ENCODE peak calls at places on chromosome 4, in seven cellular contexts. One of them, this sample, is unnamed.

GRCh38 chr4:168645933-168646768 is 149.3 kb downstream of the PALLD start:
- DNase-seq in brain microvascular endothelial cell: no peak
- DNase-seq in stimulated activated CD4-positive, alpha-beta T cell treated with anti-CD3 and anti-CD28 coated beads, TNF-alpha, amount 100 ng/mL, for 48 hours: no peak
- DNase-seq in NCI-H1092: peak; percentile 86
- DNase-seq in ureter: no peak
- DNase-seq in NCI-H510A: no peak
- DNase-seq in foreskin fibroblast: no peak
- DNase-seq in this sample: no peak

GRCh38 chr4:152886201-152886600 is 49.9 kb upstream of the FHDC1 start:
- DNase-seq in brain microvascular endothelial cell: no peak
- DNase-seq in stimulated activated CD4-positive, alpha-beta T cell treated with anti-CD3 and anti-CD28 coated beads, TNF-alpha, amount 100 ng/mL, for 48 hours: no peak
- DNase-seq in NCI-H1092: no peak
- DNase-seq in ureter: no peak
- DNase-seq in NCI-H510A: no peak
- DNase-seq in foreskin fibroblast: no peak
- DNase-seq in this sample: no peak

GRCh38 chr4:165972747-165973146 is 99.7 kb downstream of the TLL1 start:
- DNase-seq in brain microvascular endothelial cell: no peak
- DNase-seq in stimulated activated CD4-positive, alpha-beta T cell treated with anti-CD3 and anti-CD28 coated beads, TNF-alpha, amount 100 ng/mL, for 48 hours: no peak
- DNase-seq in NCI-H1092: no peak
- DNase-seq in ureter: no peak
- DNase-seq in NCI-H510A: no peak
- DNase-seq in foreskin fibroblast: no peak
- DNase-seq in this sample: peak; percentile 46

GRCh38 chr4:8762951-8763735 is 108.5 kb downstream of the HMX1 start:
- DNase-seq in brain microvascular endothelial cell: no peak
- DNase-seq in stimulated activated CD4-positive, alpha-beta T cell treated with anti-CD3 and anti-CD28 coated beads, TNF-alpha, amount 100 ng/mL, for 48 hours: no peak
- DNase-seq in NCI-H1092: no peak
- DNase-seq in ureter: no peak
- DNase-seq in NCI-H510A: no peak
- DNase-seq in foreskin fibroblast: no peak
- DNase-seq in this sample: no peak

GRCh38 chr4:10079951-10080873 is 36.4 kb downstream of the WDR1 start:
- DNase-seq in brain microvascular endothelial cell: no peak
- DNase-seq in stimulated activated CD4-positive, alpha-beta T cell treated with anti-CD3 and anti-CD28 coated beads, TNF-alpha, amount 100 ng/mL, for 48 hours: no peak
- DNase-seq in NCI-H1092: no peak
- DNase-seq in ureter: no peak
- DNase-seq in NCI-H510A: no peak
- DNase-seq in foreskin fibroblast: no peak
- DNase-seq in this sample: no peak

GRCh38 chr4:40038972-40039371 is 17.7 kb upstream of the N4BP2 start:
- DNase-seq in brain microvascular endothelial cell: no peak
- DNase-seq in stimulated activated CD4-positive, alpha-beta T cell treated with anti-CD3 and anti-CD28 coated beads, TNF-alpha, amount 100 ng/mL, for 48 hours: no peak
- DNase-seq in NCI-H1092: no peak
- DNase-seq in ureter: no peak
- DNase-seq in NCI-H510A: no peak
- DNase-seq in foreskin fibroblast: no peak
- DNase-seq in this sample: peak; percentile 32

GRCh38 chr4:169254546-169254983 is 16.2 kb downstream of the SH3RF1 start:
- DNase-seq in brain microvascular endothelial cell: peak; percentile 86
- DNase-seq in stimulated activated CD4-positive, alpha-beta T cell treated with anti-CD3 and anti-CD28 coated beads, TNF-alpha, amount 100 ng/mL, for 48 hours: no peak
- DNase-seq in NCI-H1092: no peak
- DNase-seq in ureter: no peak
- DNase-seq in NCI-H510A: no peak
- DNase-seq in foreskin fibroblast: peak; percentile 86
- DNase-seq in this sample: peak; percentile 82

GRCh38 chr4:88672987-88673386 is 24.6 kb downstream of the NAP1L5 start:
- DNase-seq in brain microvascular endothelial cell: peak; percentile 48
- DNase-seq in stimulated activated CD4-positive, alpha-beta T cell treated with anti-CD3 and anti-CD28 coated beads, TNF-alpha, amount 100 ng/mL, for 48 hours: no peak
- DNase-seq in NCI-H1092: peak; percentile 6
- DNase-seq in ureter: no peak
- DNase-seq in NCI-H510A: no peak
- DNase-seq in foreskin fibroblast: peak; percentile 28
- DNase-seq in this sample: peak; percentile 30

GRCh38 chr4:121690001-121690400 is 6.8 kb downstream of the ANXA5 start:
- DNase-seq in brain microvascular endothelial cell: peak; percentile 74
- DNase-seq in stimulated activated CD4-positive, alpha-beta T cell treated with anti-CD3 and anti-CD28 coated beads, TNF-alpha, amount 100 ng/mL, for 48 hours: no peak
- DNase-seq in NCI-H1092: no peak
- DNase-seq in ureter: no peak
- DNase-seq in NCI-H510A: no peak
- DNase-seq in foreskin fibroblast: peak; percentile 41
- DNase-seq in this sample: peak; percentile 59

GRCh38 chr4:44447563-44448504 is 775 bp downstream of the KCTD8 start:
- DNase-seq in brain microvascular endothelial cell: no peak
- DNase-seq in stimulated activated CD4-positive, alpha-beta T cell treated with anti-CD3 and anti-CD28 coated beads, TNF-alpha, amount 100 ng/mL, for 48 hours: no peak
- DNase-seq in NCI-H1092: peak; percentile 27
- DNase-seq in ureter: peak; percentile 47
- DNase-seq in NCI-H510A: peak; percentile 28
- DNase-seq in foreskin fibroblast: no peak
- DNase-seq in this sample: no peak

GRCh38 chr4:42339935-42340406 is 57.3 kb upstream of the SHISA3 start:
- DNase-seq in brain microvascular endothelial cell: peak; percentile 67
- DNase-seq in stimulated activated CD4-positive, alpha-beta T cell treated with anti-CD3 and anti-CD28 coated beads, TNF-alpha, amount 100 ng/mL, for 48 hours: no peak
- DNase-seq in NCI-H1092: no peak
- DNase-seq in ureter: no peak
- DNase-seq in NCI-H510A: no peak
- DNase-seq in foreskin fibroblast: no peak
- DNase-seq in this sample: no peak

GRCh38 chr4:140152760-140153418 is 1.1 kb downstream of the MAML3 start:
- DNase-seq in brain microvascular endothelial cell: peak; percentile 60
- DNase-seq in stimulated activated CD4-positive, alpha-beta T cell treated with anti-CD3 and anti-CD28 coated beads, TNF-alpha, amount 100 ng/mL, for 48 hours: peak; percentile 38
- DNase-seq in NCI-H1092: peak; percentile 21
- DNase-seq in ureter: peak; percentile 64
- DNase-seq in NCI-H510A: peak; percentile 50
- DNase-seq in foreskin fibroblast: peak; percentile 42
- DNase-seq in this sample: no peak

GRCh38 chr4:146514651-146515379 is 6.9 kb downstream of the SLC10A7 start:
- DNase-seq in brain microvascular endothelial cell: no peak
- DNase-seq in stimulated activated CD4-positive, alpha-beta T cell treated with anti-CD3 and anti-CD28 coated beads, TNF-alpha, amount 100 ng/mL, for 48 hours: no peak
- DNase-seq in NCI-H1092: no peak
- DNase-seq in ureter: no peak
- DNase-seq in NCI-H510A: no peak
- DNase-seq in foreskin fibroblast: no peak
- DNase-seq in this sample: no peak

GRCh38 chr4:23163649-23164436 is 471.1 kb downstream of the GBA3 start:
- DNase-seq in brain microvascular endothelial cell: no peak
- DNase-seq in stimulated activated CD4-positive, alpha-beta T cell treated with anti-CD3 and anti-CD28 coated beads, TNF-alpha, amount 100 ng/mL, for 48 hours: no peak
- DNase-seq in NCI-H1092: no peak
- DNase-seq in ureter: no peak
- DNase-seq in NCI-H510A: no peak
- DNase-seq in foreskin fibroblast: no peak
- DNase-seq in this sample: no peak

GRCh38 chr4:54581807-54582206 is 76.0 kb upstream of the KIT start:
- DNase-seq in brain microvascular endothelial cell: no peak
- DNase-seq in stimulated activated CD4-positive, alpha-beta T cell treated with anti-CD3 and anti-CD28 coated beads, TNF-alpha, amount 100 ng/mL, for 48 hours: no peak
- DNase-seq in NCI-H1092: no peak
- DNase-seq in ureter: no peak
- DNase-seq in NCI-H510A: peak; percentile 46
- DNase-seq in foreskin fibroblast: no peak
- DNase-seq in this sample: no peak

GRCh38 chr4:19381068-19381467 is 870.6 kb upstream of the SLIT2 start:
- DNase-seq in brain microvascular endothelial cell: no peak
- DNase-seq in stimulated activated CD4-positive, alpha-beta T cell treated with anti-CD3 and anti-CD28 coated beads, TNF-alpha, amount 100 ng/mL, for 48 hours: no peak
- DNase-seq in NCI-H1092: no peak
- DNase-seq in ureter: no peak
- DNase-seq in NCI-H510A: no peak
- DNase-seq in foreskin fibroblast: peak; percentile 47
- DNase-seq in this sample: peak; percentile 39

GRCh38 chr4:24405926-24406325 is 178.4 kb downstream of the DHX15 start:
- DNase-seq in brain microvascular endothelial cell: no peak
- DNase-seq in stimulated activated CD4-positive, alpha-beta T cell treated with anti-CD3 and anti-CD28 coated beads, TNF-alpha, amount 100 ng/mL, for 48 hours: no peak
- DNase-seq in NCI-H1092: no peak
- DNase-seq in ureter: no peak
- DNase-seq in NCI-H510A: no peak
- DNase-seq in foreskin fibroblast: no peak
- DNase-seq in this sample: no peak

GRCh38 chr4:24434193-24434728 is 150.1 kb downstream of the DHX15 start:
- DNase-seq in brain microvascular endothelial cell: no peak
- DNase-seq in stimulated activated CD4-positive, alpha-beta T cell treated with anti-CD3 and anti-CD28 coated beads, TNF-alpha, amount 100 ng/mL, for 48 hours: no peak
- DNase-seq in NCI-H1092: no peak
- DNase-seq in ureter: no peak
- DNase-seq in NCI-H510A: no peak
- DNase-seq in foreskin fibroblast: no peak
- DNase-seq in this sample: no peak

GRCh38 chr4:48681856-48682255 is 98.2 kb downstream of the FRYL start:
- DNase-seq in brain microvascular endothelial cell: no peak
- DNase-seq in stimulated activated CD4-positive, alpha-beta T cell treated with anti-CD3 and anti-CD28 coated beads, TNF-alpha, amount 100 ng/mL, for 48 hours: no peak
- DNase-seq in NCI-H1092: no peak
- DNase-seq in ureter: no peak
- DNase-seq in NCI-H510A: no peak
- DNase-seq in foreskin fibroblast: peak; percentile 11
- DNase-seq in this sample: peak; percentile 33

GRCh38 chr4:171954650-171955049 is 141.4 kb downstream of the GALNTL6 start:
- DNase-seq in brain microvascular endothelial cell: no peak
- DNase-seq in stimulated activated CD4-positive, alpha-beta T cell treated with anti-CD3 and anti-CD28 coated beads, TNF-alpha, amount 100 ng/mL, for 48 hours: no peak
- DNase-seq in NCI-H1092: no peak
- DNase-seq in ureter: no peak
- DNase-seq in NCI-H510A: no peak
- DNase-seq in foreskin fibroblast: no peak
- DNase-seq in this sample: no peak

GRCh38 chr4:2732526-2732925 is 23.6 kb downstream of the TNIP2 start:
- DNase-seq in brain microvascular endothelial cell: no peak
- DNase-seq in stimulated activated CD4-positive, alpha-beta T cell treated with anti-CD3 and anti-CD28 coated beads, TNF-alpha, amount 100 ng/mL, for 48 hours: no peak
- DNase-seq in NCI-H1092: no peak
- DNase-seq in ureter: no peak
- DNase-seq in NCI-H510A: no peak
- DNase-seq in foreskin fibroblast: no peak
- DNase-seq in this sample: no peak

GRCh38 chr4:70994069-70994366 is 569 bp downstream of the DCK start:
- DNase-seq in brain microvascular endothelial cell: no peak
- DNase-seq in stimulated activated CD4-positive, alpha-beta T cell treated with anti-CD3 and anti-CD28 coated beads, TNF-alpha, amount 100 ng/mL, for 48 hours: no peak
- DNase-seq in NCI-H1092: no peak
- DNase-seq in ureter: no peak
- DNase-seq in NCI-H510A: peak; percentile 22
- DNase-seq in foreskin fibroblast: no peak
- DNase-seq in this sample: no peak

GRCh38 chr4:141275834-141276233 is 55.1 kb downstream of the ZNF330 start:
- DNase-seq in brain microvascular endothelial cell: peak; percentile 80
- DNase-seq in stimulated activated CD4-positive, alpha-beta T cell treated with anti-CD3 and anti-CD28 coated beads, TNF-alpha, amount 100 ng/mL, for 48 hours: no peak
- DNase-seq in NCI-H1092: no peak
- DNase-seq in ureter: no peak
- DNase-seq in NCI-H510A: no peak
- DNase-seq in foreskin fibroblast: peak; percentile 76
- DNase-seq in this sample: peak; percentile 92

GRCh38 chr4:153223935-153224334 is 19.7 kb downstream of the TRIM2 start:
- DNase-seq in brain microvascular endothelial cell: no peak
- DNase-seq in stimulated activated CD4-positive, alpha-beta T cell treated with anti-CD3 and anti-CD28 coated beads, TNF-alpha, amount 100 ng/mL, for 48 hours: no peak
- DNase-seq in NCI-H1092: peak; percentile 13
- DNase-seq in ureter: no peak
- DNase-seq in NCI-H510A: peak; percentile 15
- DNase-seq in foreskin fibroblast: no peak
- DNase-seq in this sample: no peak

GRCh38 chr4:7638984-7639789 is 204.5 kb upstream of the PSAPL1 start:
- DNase-seq in brain microvascular endothelial cell: no peak
- DNase-seq in stimulated activated CD4-positive, alpha-beta T cell treated with anti-CD3 and anti-CD28 coated beads, TNF-alpha, amount 100 ng/mL, for 48 hours: no peak
- DNase-seq in NCI-H1092: no peak
- DNase-seq in ureter: no peak
- DNase-seq in NCI-H510A: no peak
- DNase-seq in foreskin fibroblast: no peak
- DNase-seq in this sample: no peak

GRCh38 chr4:154559141-154559841 is 3.5 kb upstream of the FGB start:
- DNase-seq in brain microvascular endothelial cell: peak; percentile 75
- DNase-seq in stimulated activated CD4-positive, alpha-beta T cell treated with anti-CD3 and anti-CD28 coated beads, TNF-alpha, amount 100 ng/mL, for 48 hours: no peak
- DNase-seq in NCI-H1092: no peak
- DNase-seq in ureter: no peak
- DNase-seq in NCI-H510A: no peak
- DNase-seq in foreskin fibroblast: peak; percentile 42
- DNase-seq in this sample: peak; percentile 53

GRCh38 chr4:17447675-17448298 is 64.1 kb downstream of the QDPR start:
- DNase-seq in brain microvascular endothelial cell: peak; percentile 82
- DNase-seq in stimulated activated CD4-positive, alpha-beta T cell treated with anti-CD3 and anti-CD28 coated beads, TNF-alpha, amount 100 ng/mL, for 48 hours: peak; percentile 39
- DNase-seq in NCI-H1092: peak; percentile 12
- DNase-seq in ureter: peak; percentile 58
- DNase-seq in NCI-H510A: no peak
- DNase-seq in foreskin fibroblast: peak; percentile 62
- DNase-seq in this sample: peak; percentile 77

GRCh38 chr4:117786566-117786965 is 247.7 kb upstream of the NDST3 start:
- DNase-seq in brain microvascular endothelial cell: no peak
- DNase-seq in stimulated activated CD4-positive, alpha-beta T cell treated with anti-CD3 and anti-CD28 coated beads, TNF-alpha, amount 100 ng/mL, for 48 hours: no peak
- DNase-seq in NCI-H1092: no peak
- DNase-seq in ureter: no peak
- DNase-seq in NCI-H510A: no peak
- DNase-seq in foreskin fibroblast: no peak
- DNase-seq in this sample: no peak

GRCh38 chr4:36757623-36758311 is 476.4 kb downstream of the DTHD1 start:
- DNase-seq in brain microvascular endothelial cell: no peak
- DNase-seq in stimulated activated CD4-positive, alpha-beta T cell treated with anti-CD3 and anti-CD28 coated beads, TNF-alpha, amount 100 ng/mL, for 48 hours: no peak
- DNase-seq in NCI-H1092: no peak
- DNase-seq in ureter: no peak
- DNase-seq in NCI-H510A: no peak
- DNase-seq in foreskin fibroblast: no peak
- DNase-seq in this sample: no peak

GRCh38 chr4:150784305-150784704 is 202.4 kb downstream of the MAB21L2 start:
- DNase-seq in brain microvascular endothelial cell: no peak
- DNase-seq in stimulated activated CD4-positive, alpha-beta T cell treated with anti-CD3 and anti-CD28 coated beads, TNF-alpha, amount 100 ng/mL, for 48 hours: no peak
- DNase-seq in NCI-H1092: no peak
- DNase-seq in ureter: no peak
- DNase-seq in NCI-H510A: no peak
- DNase-seq in foreskin fibroblast: no peak
- DNase-seq in this sample: no peak

GRCh38 chr4:37890501-37891220 is at the start of gene TBC1D1:
- DNase-seq in brain microvascular endothelial cell: no peak
- DNase-seq in stimulated activated CD4-positive, alpha-beta T cell treated with anti-CD3 and anti-CD28 coated beads, TNF-alpha, amount 100 ng/mL, for 48 hours: peak; percentile 25
- DNase-seq in NCI-H1092: peak; percentile 22
- DNase-seq in ureter: peak; percentile 85
- DNase-seq in NCI-H510A: peak; percentile 27
- DNase-seq in foreskin fibroblast: no peak
- DNase-seq in this sample: no peak

GRCh38 chr4:7861440-7861881 is 78.2 kb downstream of the AFAP1 start:
- DNase-seq in brain microvascular endothelial cell: peak; percentile 87
- DNase-seq in stimulated activated CD4-positive, alpha-beta T cell treated with anti-CD3 and anti-CD28 coated beads, TNF-alpha, amount 100 ng/mL, for 48 hours: no peak
- DNase-seq in NCI-H1092: no peak
- DNase-seq in ureter: no peak
- DNase-seq in NCI-H510A: no peak
- DNase-seq in foreskin fibroblast: peak; percentile 89
- DNase-seq in this sample: peak; percentile 93

GRCh38 chr4:102772738-102773340 is 12.1 kb upstream of the MANBA start:
- DNase-seq in brain microvascular endothelial cell: no peak
- DNase-seq in stimulated activated CD4-positive, alpha-beta T cell treated with anti-CD3 and anti-CD28 coated beads, TNF-alpha, amount 100 ng/mL, for 48 hours: no peak
- DNase-seq in NCI-H1092: no peak
- DNase-seq in ureter: no peak
- DNase-seq in NCI-H510A: no peak
- DNase-seq in foreskin fibroblast: no peak
- DNase-seq in this sample: no peak

GRCh38 chr4:73705721-73706120 is 34.6 kb upstream of the CXCL8 start:
- DNase-seq in brain microvascular endothelial cell: no peak
- DNase-seq in stimulated activated CD4-positive, alpha-beta T cell treated with anti-CD3 and anti-CD28 coated beads, TNF-alpha, amount 100 ng/mL, for 48 hours: no peak
- DNase-seq in NCI-H1092: no peak
- DNase-seq in ureter: no peak
- DNase-seq in NCI-H510A: no peak
- DNase-seq in foreskin fibroblast: no peak
- DNase-seq in this sample: no peak

GRCh38 chr4:1246901-1247810 is 1.8 kb downstream of the CTBP1 start:
- DNase-seq in brain microvascular endothelial cell: no peak
- DNase-seq in stimulated activated CD4-positive, alpha-beta T cell treated with anti-CD3 and anti-CD28 coated beads, TNF-alpha, amount 100 ng/mL, for 48 hours: no peak
- DNase-seq in NCI-H1092: no peak
- DNase-seq in ureter: peak; percentile 46
- DNase-seq in NCI-H510A: no peak
- DNase-seq in foreskin fibroblast: no peak
- DNase-seq in this sample: no peak

GRCh38 chr4:10157478-10158354 is 41.1 kb upstream of the WDR1 start:
- DNase-seq in brain microvascular endothelial cell: peak; percentile 73
- DNase-seq in stimulated activated CD4-positive, alpha-beta T cell treated with anti-CD3 and anti-CD28 coated beads, TNF-alpha, amount 100 ng/mL, for 48 hours: peak; percentile 16
- DNase-seq in NCI-H1092: peak; percentile 52
- DNase-seq in ureter: peak; percentile 59
- DNase-seq in NCI-H510A: peak; percentile 6
- DNase-seq in foreskin fibroblast: peak; percentile 52
- DNase-seq in this sample: peak; percentile 71

GRCh38 chr4:140579278-140579677 is 10.5 kb upstream of the UCP1 start:
- DNase-seq in brain microvascular endothelial cell: no peak
- DNase-seq in stimulated activated CD4-positive, alpha-beta T cell treated with anti-CD3 and anti-CD28 coated beads, TNF-alpha, amount 100 ng/mL, for 48 hours: no peak
- DNase-seq in NCI-H1092: no peak
- DNase-seq in ureter: no peak
- DNase-seq in NCI-H510A: no peak
- DNase-seq in foreskin fibroblast: no peak
- DNase-seq in this sample: no peak